ENCODE peak calls at places on chromosome 15, in nine cellular contexts. M is GM19239; Q is stimulated activated CD8-positive, alpha-beta memory T cell treated with anti-CD3 and anti-CD28 coated beads, Interleukin-12 subunit alpha, Interleukin-12 subunit beta, amount 100 ng/mL, for 4 hours; L is central memory CD4-positive, alpha-beta T cell; A is BJ; I is activated T-helper 9 cell treated with anti-CD3 and anti-CD28 coated beads, Interleukin-2, amount 50 U/mL, for 16 hours; H is GM12878; J is AML-193; F is EL. C is an unnamed sample.

GRCh38 chr15:25548600-25548999 is 109.8 kb upstream of the UBE3A start:
- DNase-seq in M (no peak), Q (no peak), L (no peak), A (no peak), I (no peak), H (no peak), J (no peak), F (no peak), C (no peak)

GRCh38 chr15:99335508-99335907 is 84.2 kb downstream of the LRRC28 start:
- DNase-seq in M (no peak), Q (no peak), L (no peak), A (no peak), I (no peak), H (no peak), J (no peak), F (no peak), C (no peak)

GRCh38 chr15:77974098-77974414 is 103.5 kb downstream of the TBC1D2B start:
- DNase-seq in M (no peak), Q (no peak), L (no peak), A (no peak), I (no peak), H (no peak), J (no peak), F (peak; percentile 31), C (no peak)

GRCh38 chr15:69082041-69082502 is 67.6 kb downstream of the NOX5 start:
- DNase-seq in M (no peak), Q (no peak), L (no peak), A (no peak), I (no peak), H (no peak), J (no peak), F (peak; percentile 43), C (no peak)

GRCh38 chr15:72222433-72222832 is 8.6 kb downstream of the PKM start:
- DNase-seq in M (no peak), Q (no peak), L (no peak), A (no peak), I (no peak), H (no peak), J (no peak), F (peak; percentile 61), C (no peak)

GRCh38 chr15:92159481-92159880 is 234.2 kb upstream of the ST8SIA2 start:
- DNase-seq in M (no peak), Q (no peak), L (no peak), A (no peak), I (no peak), H (no peak), J (no peak), F (no peak), C (no peak)

GRCh38 chr15:29226431-29227216 is 43.0 kb downstream of the NSMCE3 start:
- DNase-seq in M (no peak), Q (no peak), L (no peak), A (no peak), I (no peak), H (no peak), J (no peak), F (peak; percentile 1), C (no peak)

GRCh38 chr15:100713163-100713867 is 110.9 kb downstream of the ASB7 start:
- DNase-seq in M (no peak), Q (no peak), L (no peak), A (no peak), I (no peak), H (no peak), J (no peak), F (peak; percentile 92), C (no peak)

GRCh38 chr15:65942436-65942835 is 73.1 kb downstream of the RAB11A start:
- DNase-seq in M (no peak), Q (no peak), L (peak; percentile 4), A (no peak), I (no peak), H (no peak), J (no peak), F (no peak), C (no peak)

GRCh38 chr15:53808058-53808703 is 48.7 kb upstream of the WDR72 start:
- DNase-seq in M (no peak), Q (no peak), L (no peak), A (no peak), I (no peak), H (no peak), J (no peak), F (no peak), C (no peak)

GRCh38 chr15:40770147-40770721 is 454 bp downstream of the C15orf62 start:
- DNase-seq in M (no peak), Q (no peak), L (no peak), A (no peak), I (no peak), H (no peak), J (no peak), F (no peak), C (no peak)

C was measured in activated T-helper 1 cell treated with Interleukin-2 at 50 U/mL for 16 hours.